ENCODE peak calls at places on chromosomes 4 and X, in four cellular contexts. C, T, P and O are unnamed samples.

GRCh38 chr4:5926601-5927000 is 33.7 kb upstream of the CRMP1 start:
- DNase-seq in C (no peak), T (no peak), P (no peak), O (no peak)

GRCh38 chr4:2537011-2537830 is 774 bp downstream of the FAM193A start:
- DNase-seq in C (peak; percentile 66), T (peak; percentile 48), P (peak; percentile 44), O (peak; percentile 56)

GRCh38 chr4:38950734-38951133 is 81.5 kb downstream of the TMEM156 start:
- DNase-seq in C (no peak), T (no peak), P (peak; percentile 23), O (no peak)

GRCh38 chr4:90012918-90013317 is 114.3 kb upstream of the CCSER1 start:
- DNase-seq in C (no peak), T (no peak), P (no peak), O (no peak)

GRCh38 chr4:38663021-38663800 is 788 bp upstream of the KLF3 start:
- DNase-seq in C (no peak), T (peak; percentile 38), P (no peak), O (peak; percentile 65)

GRCh38 chr4:31097999-31098398 is 377.8 kb downstream of the PCDH7 start:
- DNase-seq in C (no peak), T (no peak), P (no peak), O (no peak)

GRCh38 chr4:17447675-17448298 is 64.1 kb downstream of the QDPR start:
- DNase-seq in C (peak; percentile 31), T (peak; percentile 61), P (peak; percentile 67), O (peak; percentile 45)

GRCh38 chr4:57119054-57119651 is 9.0 kb upstream of the IGFBP7 start:
- DNase-seq in C (no peak), T (peak; percentile 75), P (no peak), O (no peak)

GRCh38 chrX:32448320-32448719 is 763.0 kb downstream of the DMD start:
- DNase-seq in C (no peak), T (no peak), P (peak; percentile 0), O (no peak)

GRCh38 chr4:155818639-155819038 is 47.4 kb downstream of the ASIC5 start:
- DNase-seq in C (no peak), T (no peak), P (no peak), O (no peak)

GRCh38 chr4:42399393-42399792 is 2.1 kb downstream of the SHISA3 start:
- DNase-seq in C (no peak), T (no peak), P (no peak), O (peak; percentile 38)

DNA sequence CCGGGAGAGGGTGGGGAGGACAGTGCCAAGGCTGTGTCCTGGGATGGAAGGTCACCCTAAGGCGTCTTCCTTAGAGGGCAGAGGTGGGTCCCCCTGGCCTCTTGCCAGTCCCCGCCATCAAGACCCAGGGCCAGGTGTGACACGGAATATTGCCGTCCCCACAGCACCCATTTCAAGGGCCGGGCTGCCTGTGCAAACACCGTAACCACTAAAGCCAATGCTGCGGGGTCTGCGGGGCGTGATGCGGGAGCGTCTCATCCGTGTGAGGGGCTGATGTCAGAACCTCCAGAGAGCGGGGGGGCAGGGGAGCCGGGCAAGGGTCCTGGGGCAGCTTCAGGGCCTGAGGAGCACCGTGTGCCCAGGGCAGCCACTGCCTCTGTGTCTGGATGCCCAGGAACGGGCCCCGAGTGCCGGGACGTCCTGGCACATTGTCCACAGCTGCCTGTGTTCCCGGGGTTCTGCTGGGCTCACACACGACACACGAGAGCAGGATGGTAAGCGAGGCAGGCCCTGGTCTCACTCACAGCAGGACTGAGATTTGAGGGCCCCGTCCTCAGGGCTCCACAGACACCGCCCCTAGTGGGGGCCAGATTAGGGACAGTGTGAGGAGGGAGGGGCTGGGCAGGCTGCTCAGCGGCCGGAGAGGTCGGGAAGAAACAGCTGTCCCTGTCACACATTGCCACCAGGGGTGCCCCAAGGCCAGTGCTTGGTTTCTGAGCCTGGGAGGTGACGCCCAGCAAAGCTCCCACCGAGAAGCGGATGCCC is 29.2 kb downstream of the NKX1-1 start:
- DNase-seq in C (no peak), T (no peak), P (no peak), O (peak; percentile 27)
- TF ChIP-seq MAX in C (no peak), T (no peak), P (no peak), O (no peak)

GRCh38 chrX:17563515-17563914 is 173.8 kb upstream of the SCML1 start:
- DNase-seq in C (no peak), T (no peak), P (no peak), O (no peak)
- TF ChIP-seq HMGXB4 in C (no peak), T (no peak), P (no peak), O (no peak)

DNA sequence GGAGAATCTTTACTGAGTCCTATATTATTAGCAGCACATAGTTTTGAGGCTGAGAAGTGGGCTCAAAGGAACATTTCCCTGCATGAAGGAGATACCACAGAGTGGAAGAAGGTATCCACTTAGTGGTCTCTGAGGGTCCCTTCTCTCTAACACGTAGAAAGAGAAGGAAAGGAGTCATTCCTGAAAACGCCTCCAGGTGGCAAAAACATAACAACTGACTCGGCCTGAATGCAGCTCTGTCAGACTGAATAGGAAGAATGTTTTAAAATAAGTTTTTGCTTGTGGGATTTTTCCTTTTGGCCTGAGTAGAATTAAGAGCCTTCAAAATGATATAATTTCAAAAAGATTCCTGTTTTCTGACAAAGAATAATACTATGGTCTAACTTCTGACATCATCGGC is 23.3 kb downstream of the RPGR start:
- DNase-seq in C (peak; percentile 11), T (peak; percentile 22), P (peak; percentile 11), O (peak; percentile 10)
- TF ChIP-seq MAX in C (no peak), T (no peak), P (no peak), O (no peak)

GRCh38 chr4:67288964-67289363 is 256.3 kb downstream of the CENPC start:
- DNase-seq in C (peak; percentile 21), T (peak; percentile 24), P (peak; percentile 14), O (peak; percentile 73)
- TF ChIP-seq HMGXB4 in C (no peak), T (no peak), P (no peak), O (no peak)